ENCODE peak calls at places on chromosomes 3 and 15, in eight cellular contexts. One of them, this sample, is unnamed. For H3K27me3, the result is how much of the 10 kb centered on the place peaks cover.

GRCh38 chr3:100875239-100875638 is 118.0 kb downstream of the ABI3BP start:
- DNase-seq in GM23338: no peak
- DNase-seq in GM06990: no peak
- DNase-seq in dorsolateral prefrontal cortex: no peak
- DNase-seq in uterus: peak
- DNase-seq in ovary: peak
- DNase-seq in IMR-90: peak
- DNase-seq in heart left ventricle: peak
- DNase-seq in this sample: peak

GRCh38 chr3:141087071-141087824 is 36.1 kb downstream of the SPSB4 start:
- DNase-seq in GM23338: no peak
- DNase-seq in GM06990: no peak
- DNase-seq in dorsolateral prefrontal cortex: no peak
- DNase-seq in uterus: no peak
- DNase-seq in ovary: no peak
- DNase-seq in IMR-90: no peak
- DNase-seq in heart left ventricle: no peak
- DNase-seq in this sample: peak

GRCh38 chr3:43950775-43951174 is 260.0 kb downstream of the ABHD5 start:
- DNase-seq in GM23338: no peak
- DNase-seq in GM06990: no peak
- DNase-seq in dorsolateral prefrontal cortex: no peak
- DNase-seq in uterus: no peak
- DNase-seq in ovary: no peak
- DNase-seq in IMR-90: no peak
- DNase-seq in heart left ventricle: no peak
- DNase-seq in this sample: no peak

GRCh38 chr3:137105277-137105977 is 147.6 kb downstream of the IL20RB start:
- DNase-seq in GM23338: peak
- DNase-seq in GM06990: peak
- DNase-seq in dorsolateral prefrontal cortex: peak
- DNase-seq in uterus: peak
- DNase-seq in ovary: peak
- DNase-seq in IMR-90: peak
- DNase-seq in heart left ventricle: peak
- DNase-seq in this sample: peak

GRCh38 chr3:134516905-134517304 is 31.0 kb downstream of the CEP63 start:
- DNase-seq in GM23338: no peak
- DNase-seq in GM06990: no peak
- DNase-seq in dorsolateral prefrontal cortex: no peak
- DNase-seq in uterus: no peak
- DNase-seq in ovary: no peak
- DNase-seq in IMR-90: no peak
- DNase-seq in heart left ventricle: no peak
- DNase-seq in this sample: no peak

GRCh38 chr15:81865850-81866537 is 179.8 kb downstream of the MEX3B start:
- DNase-seq in GM23338: no peak
- DNase-seq in GM06990: peak
- DNase-seq in dorsolateral prefrontal cortex: no peak
- DNase-seq in uterus: no peak
- DNase-seq in ovary: no peak
- DNase-seq in IMR-90: no peak
- DNase-seq in heart left ventricle: no peak
- DNase-seq in this sample: no peak

GRCh38 chr3:180749322-180749721 is 70.0 kb upstream of the CCDC39 start:
- DNase-seq in GM23338: peak
- DNase-seq in GM06990: no peak
- DNase-seq in dorsolateral prefrontal cortex: no peak
- DNase-seq in uterus: no peak
- DNase-seq in ovary: no peak
- DNase-seq in IMR-90: no peak
- DNase-seq in heart left ventricle: no peak
- DNase-seq in this sample: no peak

GRCh38 chr3:36557021-36557707 is 176.9 kb downstream of the STAC start:
- DNase-seq in GM23338: no peak
- DNase-seq in GM06990: peak
- DNase-seq in dorsolateral prefrontal cortex: no peak
- DNase-seq in uterus: no peak
- DNase-seq in ovary: no peak
- DNase-seq in IMR-90: no peak
- DNase-seq in heart left ventricle: no peak
- DNase-seq in this sample: no peak

GRCh38 chr3:48918388-48919214 is at the start of gene ARIH2:
- DNase-seq in GM23338: peak
- DNase-seq in GM06990: peak
- DNase-seq in dorsolateral prefrontal cortex: peak
- DNase-seq in uterus: peak
- DNase-seq in ovary: peak
- DNase-seq in IMR-90: peak
- DNase-seq in heart left ventricle: peak
- DNase-seq in this sample: peak
- TF ChIP-seq CTCF in GM23338: no peak
- TF ChIP-seq CTCF in GM06990: no peak
- TF ChIP-seq CTCF in dorsolateral prefrontal cortex: no peak
- TF ChIP-seq CTCF in uterus: no peak
- TF ChIP-seq CTCF in ovary: peak
- TF ChIP-seq CTCF in IMR-90: no peak
- TF ChIP-seq CTCF in heart left ventricle: no peak
- TF ChIP-seq CTCF in this sample: no peak

GRCh38 chr3:42608586-42608985 is 8.1 kb downstream of the NKTR start:
- DNase-seq in GM23338: no peak
- DNase-seq in GM06990: no peak
- DNase-seq in dorsolateral prefrontal cortex: no peak
- DNase-seq in uterus: no peak
- DNase-seq in ovary: no peak
- DNase-seq in IMR-90: peak
- DNase-seq in heart left ventricle: no peak
- DNase-seq in this sample: peak

GRCh38 chr3:42610978-42611377 is 10.5 kb downstream of the NKTR start:
- DNase-seq in GM23338: no peak
- DNase-seq in GM06990: no peak
- DNase-seq in dorsolateral prefrontal cortex: no peak
- DNase-seq in uterus: no peak
- DNase-seq in ovary: no peak
- DNase-seq in IMR-90: no peak
- DNase-seq in heart left ventricle: no peak
- DNase-seq in this sample: no peak

GRCh38 chr3:42612928-42613327 is 12.4 kb downstream of the NKTR start:
- DNase-seq in GM23338: no peak
- DNase-seq in GM06990: peak
- DNase-seq in dorsolateral prefrontal cortex: no peak
- DNase-seq in uterus: no peak
- DNase-seq in ovary: no peak
- DNase-seq in IMR-90: no peak
- DNase-seq in heart left ventricle: no peak
- DNase-seq in this sample: no peak

GRCh38 chr3:42613462-42613861 is 13.0 kb downstream of the NKTR start:
- DNase-seq in GM23338: peak
- DNase-seq in GM06990: no peak
- DNase-seq in dorsolateral prefrontal cortex: no peak
- DNase-seq in uterus: no peak
- DNase-seq in ovary: no peak
- DNase-seq in IMR-90: no peak
- DNase-seq in heart left ventricle: no peak
- DNase-seq in this sample: no peak

DNA sequence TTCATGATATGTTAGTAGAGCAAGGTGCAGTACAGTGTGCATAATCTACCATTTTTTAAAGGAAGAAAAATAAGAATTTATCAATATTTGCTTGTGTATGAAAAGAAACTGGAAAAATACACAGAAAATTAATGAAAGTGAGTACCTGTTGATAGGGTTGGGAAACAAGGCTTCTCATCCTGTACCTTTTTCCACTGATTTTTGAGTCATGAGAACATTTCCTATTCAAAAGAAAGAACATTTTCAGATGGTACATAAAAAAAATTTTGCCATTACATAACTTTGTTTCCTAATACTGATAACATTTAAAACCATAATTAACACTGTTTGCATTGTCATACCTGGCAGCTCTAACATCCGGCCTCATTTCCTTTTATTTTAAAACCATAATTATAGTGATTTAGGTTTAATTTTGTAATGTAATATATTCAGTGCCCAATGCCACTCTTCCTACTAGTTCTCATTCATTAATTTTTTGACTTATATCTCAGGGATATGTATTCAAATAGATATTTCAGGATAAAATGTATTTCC is 11.7 kb downstream of the NKTR start:
- DNase-seq in GM23338: no peak
- DNase-seq in GM06990: no peak
- DNase-seq in dorsolateral prefrontal cortex: no peak
- DNase-seq in uterus: no peak
- DNase-seq in ovary: no peak
- DNase-seq in IMR-90: no peak
- DNase-seq in heart left ventricle: no peak
- DNase-seq in this sample: no peak
- H3K27me3 ChIP-seq in GM23338: under half
- H3K27me3 ChIP-seq in GM06990: under half
- H3K27me3 ChIP-seq in dorsolateral prefrontal cortex: under half
- H3K27me3 ChIP-seq in uterus: under half
- H3K27me3 ChIP-seq in ovary: under half
- H3K27me3 ChIP-seq in IMR-90: under half
- H3K27me3 ChIP-seq in heart left ventricle: under half
- H3K27me3 ChIP-seq in this sample: under half

GRCh38 chr3:54951405-54951804 is 23.5 kb upstream of the LRTM1 start:
- DNase-seq in GM23338: peak
- DNase-seq in GM06990: no peak
- DNase-seq in dorsolateral prefrontal cortex: peak
- DNase-seq in uterus: peak
- DNase-seq in ovary: peak
- DNase-seq in IMR-90: peak
- DNase-seq in heart left ventricle: peak
- DNase-seq in this sample: peak
- TF ChIP-seq CTCF in GM23338: peak
- TF ChIP-seq CTCF in GM06990: peak
- TF ChIP-seq CTCF in dorsolateral prefrontal cortex: peak
- TF ChIP-seq CTCF in uterus: peak
- TF ChIP-seq CTCF in ovary: peak
- TF ChIP-seq CTCF in IMR-90: peak
- TF ChIP-seq CTCF in heart left ventricle: peak
- TF ChIP-seq CTCF in this sample: peak

GRCh38 chr15:78389356-78389755 is 48.7 kb upstream of the IREB2 start:
- DNase-seq in GM23338: no peak
- DNase-seq in GM06990: no peak
- DNase-seq in dorsolateral prefrontal cortex: no peak
- DNase-seq in uterus: no peak
- DNase-seq in ovary: no peak
- DNase-seq in IMR-90: no peak
- DNase-seq in heart left ventricle: no peak
- DNase-seq in this sample: no peak
- H3K27me3 ChIP-seq in GM23338: under half
- H3K27me3 ChIP-seq in GM06990: under half
- H3K27me3 ChIP-seq in dorsolateral prefrontal cortex: under half
- H3K27me3 ChIP-seq in uterus: under half
- H3K27me3 ChIP-seq in ovary: under half
- H3K27me3 ChIP-seq in IMR-90: half or more
- H3K27me3 ChIP-seq in heart left ventricle: under half
- H3K27me3 ChIP-seq in this sample: under half

GRCh38 chr3:14113964-14114667 is 10.6 kb downstream of the CHCHD4 start:
- DNase-seq in GM23338: peak
- DNase-seq in GM06990: no peak
- DNase-seq in dorsolateral prefrontal cortex: no peak
- DNase-seq in uterus: no peak
- DNase-seq in ovary: no peak
- DNase-seq in IMR-90: no peak
- DNase-seq in heart left ventricle: no peak
- DNase-seq in this sample: no peak
- TF ChIP-seq CTCF in GM23338: peak
- TF ChIP-seq CTCF in GM06990: no peak
- TF ChIP-seq CTCF in dorsolateral prefrontal cortex: peak
- TF ChIP-seq CTCF in uterus: no peak
- TF ChIP-seq CTCF in ovary: no peak
- TF ChIP-seq CTCF in IMR-90: peak
- TF ChIP-seq CTCF in heart left ventricle: no peak
- TF ChIP-seq CTCF in this sample: peak

DNA sequence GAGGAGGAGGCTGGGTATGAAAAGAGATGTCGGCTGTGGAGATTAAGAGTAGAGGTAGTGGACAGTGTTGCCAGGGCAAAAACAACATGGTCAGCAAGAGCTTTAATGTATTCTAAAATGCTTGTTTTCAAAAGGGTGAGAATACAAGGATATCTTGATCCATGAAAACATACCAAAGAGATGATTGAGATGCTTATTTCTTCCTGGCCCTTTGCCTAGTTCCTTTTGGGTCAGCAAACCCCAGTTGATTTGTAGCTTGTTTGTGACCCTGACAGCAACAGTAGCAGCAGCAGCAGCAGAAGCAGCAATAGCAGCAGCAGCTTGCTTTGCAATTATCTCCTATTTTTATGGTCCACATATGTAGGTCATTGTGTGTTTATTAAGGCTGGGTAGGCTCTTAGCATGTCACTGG is 337.3 kb downstream of the LPP start:
- DNase-seq in GM23338: no peak
- DNase-seq in GM06990: no peak
- DNase-seq in dorsolateral prefrontal cortex: no peak
- DNase-seq in uterus: no peak
- DNase-seq in ovary: no peak
- DNase-seq in IMR-90: peak
- DNase-seq in heart left ventricle: peak
- DNase-seq in this sample: no peak
- H3K27me3 ChIP-seq in GM23338: under half
- H3K27me3 ChIP-seq in GM06990: under half
- H3K27me3 ChIP-seq in dorsolateral prefrontal cortex: under half
- H3K27me3 ChIP-seq in uterus: under half
- H3K27me3 ChIP-seq in ovary: under half
- H3K27me3 ChIP-seq in IMR-90: under half
- H3K27me3 ChIP-seq in heart left ventricle: under half
- H3K27me3 ChIP-seq in this sample: under half

GRCh38 chr3:10416730-10417300 is 88.6 kb downstream of the ATP2B2 start:
- DNase-seq in GM23338: peak
- DNase-seq in GM06990: no peak
- DNase-seq in dorsolateral prefrontal cortex: no peak
- DNase-seq in uterus: no peak
- DNase-seq in ovary: no peak
- DNase-seq in IMR-90: no peak
- DNase-seq in heart left ventricle: no peak
- DNase-seq in this sample: no peak
- TF ChIP-seq CTCF in GM23338: no peak
- TF ChIP-seq CTCF in GM06990: no peak
- TF ChIP-seq CTCF in dorsolateral prefrontal cortex: no peak
- TF ChIP-seq CTCF in uterus: no peak
- TF ChIP-seq CTCF in ovary: no peak
- TF ChIP-seq CTCF in IMR-90: no peak
- TF ChIP-seq CTCF in heart left ventricle: no peak
- TF ChIP-seq CTCF in this sample: no peak

GRCh38 chr3:10703875-10704274 is 112.2 kb upstream of the SLC6A11 start:
- DNase-seq in GM23338: peak
- DNase-seq in GM06990: no peak
- DNase-seq in dorsolateral prefrontal cortex: no peak
- DNase-seq in uterus: no peak
- DNase-seq in ovary: no peak
- DNase-seq in IMR-90: peak
- DNase-seq in heart left ventricle: no peak
- DNase-seq in this sample: peak
- H3K27me3 ChIP-seq in GM23338: under half
- H3K27me3 ChIP-seq in GM06990: under half
- H3K27me3 ChIP-seq in dorsolateral prefrontal cortex: under half
- H3K27me3 ChIP-seq in uterus: under half
- H3K27me3 ChIP-seq in ovary: under half
- H3K27me3 ChIP-seq in IMR-90: under half
- H3K27me3 ChIP-seq in heart left ventricle: under half
- H3K27me3 ChIP-seq in this sample: under half